ENCODE peak calls at places on chromosomes 13 and 19, in five cellular contexts. B, F, H, X and R are unnamed samples.

GRCh38 chr19:55590621-55591020 is 8.7 kb downstream of the FIZ1 start:
- DNase-seq in B (peak), F (no peak), H (no peak), X (peak), R (no peak)

GRCh38 chr19:42111811-42112210 is 20.4 kb downstream of the POU2F2 start:
- DNase-seq in B (no peak), F (no peak), H (no peak), X (no peak), R (no peak)

GRCh38 chr13:50529154-50529882 is 314.2 kb downstream of the DLEU7 start:
- DNase-seq in B (peak), F (peak), H (peak), X (peak), R (no peak)

GRCh38 chr19:8052464-8052859 is at the start of gene CCL25:
- DNase-seq in B (no peak), F (no peak), H (no peak), X (no peak), R (no peak)

GRCh38 chr13:48562296-48563066 is 29.6 kb upstream of the RCBTB2 start:
- DNase-seq in B (no peak), F (no peak), H (no peak), X (no peak), R (peak)

GRCh38 chr13:85798999-85799646 is at the start of gene SLITRK6:
- DNase-seq in B (peak), F (peak), H (no peak), X (peak), R (no peak)

GRCh38 chr19:45553464-45553863 is 31.1 kb downstream of the OPA3 start:
- DNase-seq in B (peak), F (no peak), H (no peak), X (no peak), R (no peak)

GRCh38 chr19:5665781-5666513 is 14.4 kb downstream of the MICOS13 start:
- DNase-seq in B (no peak), F (peak), H (no peak), X (peak), R (no peak)

GRCh38 chr19:37304190-37304883 is 66.6 kb upstream of the ZNF527 start:
- DNase-seq in B (no peak), F (no peak), H (no peak), X (no peak), R (no peak)

GRCh38 chr19:35347930-35348298 is 212 bp downstream of the FFAR1 start:
- DNase-seq in B (no peak), F (no peak), H (no peak), X (no peak), R (no peak)

GRCh38 chr13:30829145-30829544 is 76.9 kb upstream of the MEDAG start:
- DNase-seq in B (no peak), F (peak), H (no peak), X (peak), R (no peak)

GRCh38 chr13:114027826-114028225 is 54.0 kb upstream of the C13orf46 start:
- DNase-seq in B (no peak), F (no peak), H (no peak), X (no peak), R (no peak)

GRCh38 chr19:53553865-53554791 is 16.2 kb downstream of the ZNF331 start:
- DNase-seq in B (peak), F (peak), H (peak), X (peak), R (peak)

GRCh38 chr13:109412232-109412935 is 374.0 kb downstream of the IRS2 start:
- DNase-seq in B (peak), F (peak), H (no peak), X (peak), R (no peak)

GRCh38 chr13:85655040-85655439 is 144.2 kb downstream of the SLITRK6 start:
- DNase-seq in B (no peak), F (no peak), H (no peak), X (no peak), R (no peak)

GRCh38 chr19:47778954-47779351 is 450 bp downstream of the SELENOW start:
- DNase-seq in B (peak), F (no peak), H (no peak), X (peak), R (no peak)

GRCh38 chr13:39527961-39528720 is 74.9 kb downstream of the LHFPL6 start:
- DNase-seq in B (no peak), F (peak), H (peak), X (peak), R (no peak)

GRCh38 chr19:1837625-1838105 is 10.6 kb downstream of the REXO1 start:
- DNase-seq in B (peak), F (peak), H (no peak), X (peak), R (peak)

GRCh38 chr19:40567040-40567749 is 9.5 kb upstream of the SHKBP1 start:
- DNase-seq in B (no peak), F (no peak), H (no peak), X (no peak), R (peak)

GRCh38 chr19:40921005-40921897 is 39.2 kb upstream of the CYP2A7 start:
- DNase-seq in B (peak), F (no peak), H (no peak), X (peak), R (no peak)

GRCh38 chr13:46552302-46552680 is 679 bp upstream of the LRCH1 start:
- DNase-seq in B (peak), F (no peak), H (no peak), X (no peak), R (no peak)

GRCh38 chr13:60765700-60766411 is 368.8 kb downstream of the TDRD3 start:
- DNase-seq in B (no peak), F (peak), H (no peak), X (peak), R (no peak)

GRCh38 chr13:103539721-103540120 is 473.5 kb upstream of the SLC10A2 start:
- DNase-seq in B (no peak), F (no peak), H (no peak), X (no peak), R (no peak)

GRCh38 chr19:38376576-38376975 is 2.2 kb downstream of the PSMD8 start:
- DNase-seq in B (no peak), F (no peak), H (no peak), X (no peak), R (no peak)

GRCh38 chr13:62119739-62120700 is 704.4 kb upstream of the PCDH20 start:
- DNase-seq in B (no peak), F (peak), H (no peak), X (peak), R (peak)

GRCh38 chr13:40798380-40798779 is 9.0 kb downstream of the SLC25A15 start:
- DNase-seq in B (no peak), F (no peak), H (no peak), X (no peak), R (no peak)

GRCh38 chr19:6963937-6964336 is 57.3 kb downstream of the MBD3L2B start:
- DNase-seq in B (no peak), F (no peak), H (no peak), X (no peak), R (no peak)

GRCh38 chr19:46383171-46383815 is 30.1 kb downstream of the CCDC8 start:
- DNase-seq in B (no peak), F (no peak), H (peak), X (no peak), R (no peak)

GRCh38 chr19:50607874-50608785 is 31.6 kb downstream of the SYT3 start:
- DNase-seq in B (peak), F (peak), H (peak), X (peak), R (peak)

GRCh38 chr19:49400034-49400433 is 12.0 kb downstream of the KASH5 start:
- DNase-seq in B (no peak), F (no peak), H (no peak), X (peak), R (no peak)

GRCh38 chr19:45057444-45057843 is 18.6 kb downstream of the CLASRP start:
- DNase-seq in B (no peak), F (no peak), H (no peak), X (no peak), R (no peak)

GRCh38 chr13:21225082-21225481 is 48.6 kb downstream of the MRPL57 start:
- DNase-seq in B (no peak), F (no peak), H (no peak), X (no peak), R (no peak)

GRCh38 chr13:59643906-59644626 is 519.7 kb downstream of the DIAPH3 start:
- DNase-seq in B (no peak), F (no peak), H (no peak), X (no peak), R (no peak)

GRCh38 chr19:42277821-42278809 is 9.1 kb downstream of the CIC start:
- DNase-seq in B (peak), F (peak), H (no peak), X (peak), R (no peak)

GRCh38 chr13:88000787-88001186 is 329.6 kb downstream of the SLITRK5 start:
- DNase-seq in B (no peak), F (no peak), H (no peak), X (no peak), R (no peak)

GRCh38 chr13:87999141-87999765 is 328.1 kb downstream of the SLITRK5 start:
- DNase-seq in B (no peak), F (peak), H (no peak), X (peak), R (no peak)

GRCh38 chr13:88000239-88000638 is 329.1 kb downstream of the SLITRK5 start:
- DNase-seq in B (no peak), F (no peak), H (no peak), X (no peak), R (no peak)

GRCh38 chr13:87999791-88000190 is 328.6 kb downstream of the SLITRK5 start:
- DNase-seq in B (no peak), F (peak), H (no peak), X (no peak), R (no peak)

DNA sequence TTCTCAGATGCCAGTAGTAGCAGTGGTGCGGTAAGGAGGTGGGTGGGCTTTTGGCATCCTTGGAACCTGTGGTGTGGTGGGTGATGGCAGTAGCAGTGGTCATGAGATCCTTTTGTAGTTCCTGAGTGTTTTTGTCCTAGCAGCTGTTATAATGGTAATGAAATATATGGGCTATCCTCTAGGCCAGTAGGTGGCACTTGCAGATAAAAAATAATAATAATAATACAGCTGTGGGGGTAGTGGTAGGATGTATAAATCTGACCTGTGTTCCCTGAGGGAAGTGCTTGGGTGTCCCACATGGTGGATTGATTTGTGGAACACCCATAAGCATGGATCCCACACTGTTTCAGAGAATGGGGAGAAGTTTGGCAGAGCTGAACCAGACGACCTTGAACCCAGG is 334.0 kb downstream of the SLITRK5 start:
- DNase-seq in B (no peak), F (no peak), H (no peak), X (no peak), R (no peak)
- TF ChIP-seq CTCF in B (no peak), F (no peak), H (no peak), X (no peak), R (no peak)

DNA sequence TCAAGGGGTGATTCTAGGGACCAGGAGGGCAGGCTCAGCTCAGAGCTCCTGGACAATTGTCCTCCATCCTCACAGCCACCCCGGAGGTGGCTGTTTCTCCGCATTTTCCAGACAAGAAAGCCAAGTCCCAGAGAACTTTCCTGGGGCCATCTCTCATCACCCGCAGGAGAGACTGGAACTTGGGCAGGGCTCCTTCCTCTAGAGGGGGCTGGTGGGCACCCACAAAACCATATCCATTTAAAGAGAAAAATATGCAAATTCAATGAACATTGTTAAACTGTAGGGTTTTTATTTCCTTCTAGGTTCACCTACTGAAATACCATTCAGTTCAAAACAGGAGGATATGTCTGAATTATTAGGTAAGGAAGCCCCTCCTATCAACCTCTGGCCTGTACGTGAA is 16.6 kb downstream of the SPACA7 start:
- DNase-seq in B (no peak), F (no peak), H (no peak), X (no peak), R (no peak)
- TF ChIP-seq CTCF in B (no peak), F (no peak), H (no peak), X (no peak), R (no peak)

DNA sequence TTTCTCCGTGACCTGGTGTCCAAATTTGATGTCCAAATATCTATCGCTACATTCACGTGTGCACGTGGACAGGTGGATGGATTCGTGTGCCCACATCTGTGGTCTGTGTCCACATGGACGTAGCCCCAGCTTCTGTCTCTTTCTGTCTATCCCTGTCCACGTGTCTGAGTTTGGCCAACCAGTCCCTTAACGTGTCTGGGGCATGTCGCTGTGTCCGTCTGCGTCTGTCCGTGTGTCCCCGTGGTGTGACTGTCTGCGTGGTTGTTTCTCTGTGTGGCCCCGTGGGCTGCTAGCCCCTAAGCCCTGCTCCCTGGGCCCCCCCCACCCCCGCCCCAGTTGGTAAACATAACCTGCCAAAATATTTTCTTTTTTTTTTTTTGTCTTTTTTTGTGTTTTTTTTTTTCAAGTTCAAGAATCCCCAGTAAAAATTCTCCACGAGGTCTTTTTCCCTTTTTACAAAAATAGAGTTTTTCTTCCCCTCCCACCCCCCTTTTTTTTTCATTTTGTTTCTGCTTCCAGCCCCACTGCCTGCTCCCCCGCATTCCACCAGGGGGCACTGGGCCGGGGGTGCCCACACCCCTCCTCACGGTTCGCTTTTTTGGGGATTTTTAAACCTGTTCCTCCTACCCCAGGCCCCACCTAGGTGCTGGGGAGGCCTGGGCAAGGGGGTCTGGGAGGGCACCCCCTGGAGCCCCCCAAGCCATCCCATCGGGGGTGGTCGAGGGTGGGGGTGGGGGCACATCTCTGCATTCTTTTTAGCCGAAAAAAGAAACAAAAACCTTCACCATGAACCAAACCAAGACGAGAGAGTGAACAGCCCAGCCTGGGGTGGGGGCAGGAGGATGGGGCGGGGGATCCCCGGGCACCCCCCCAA is 18.3 kb downstream of the PRKCSH start:
- DNase-seq in B (no peak), F (no peak), H (no peak), X (no peak), R (peak)
- TF ChIP-seq CTCF in B (no peak), F (peak), H (no peak), X (peak), R (peak)

DNA sequence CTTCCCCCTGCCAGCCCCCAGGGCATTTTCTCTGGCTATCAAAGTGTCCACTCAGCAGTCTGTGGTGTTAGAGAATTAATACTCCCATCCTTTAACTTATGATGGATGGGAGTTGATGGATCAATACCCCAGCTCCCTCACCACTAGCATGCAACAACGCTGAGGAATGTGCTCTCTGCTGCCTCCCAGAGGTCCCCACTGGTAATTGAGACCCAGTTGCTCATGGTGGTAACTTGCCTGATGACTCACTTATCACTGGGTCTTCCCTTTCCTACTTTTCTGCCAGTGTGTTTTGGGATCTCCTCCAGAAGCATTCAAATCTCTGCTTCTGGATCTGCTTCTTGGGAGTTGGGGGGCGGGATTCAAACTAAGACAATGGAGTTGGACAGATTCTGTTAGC is 20.3 kb upstream of the CACNA1A start:
- DNase-seq in B (no peak), F (peak), H (no peak), X (peak), R (no peak)
- TF ChIP-seq CTCF in B (no peak), F (peak), H (no peak), X (peak), R (no peak)